ENCODE peak calls at places on chromosomes 7 and 10, in six cellular contexts. One of them, this sample, is unnamed. For H3K4me1, the result is how much of the 10 kb centered on the place peaks cover.

GRCh38 chr7:97499204-97499603 is 232.7 kb upstream of the TAC1 start:
- DNase-seq in HepG2: peak
- DNase-seq in HCT116: peak
- DNase-seq in H1: peak
- DNase-seq in GM12878: no peak
- DNase-seq in K562: peak
- DNase-seq in this sample: peak

GRCh38 chr10:79239930-79240713 is 107.1 kb upstream of the PPIF start:
- DNase-seq in K562: peak
- DNase-seq in HepG2: no peak
- DNase-seq in GM12878: no peak
- DNase-seq in H1: peak
- DNase-seq in HCT116: no peak
- DNase-seq in this sample: peak

GRCh38 chr10:114499630-114500190 is 95.4 kb upstream of the AFAP1L2 start:
- DNase-seq in HCT116: no peak
- DNase-seq in K562: no peak
- DNase-seq in GM12878: no peak
- DNase-seq in HepG2: no peak
- DNase-seq in H1: no peak
- DNase-seq in this sample: no peak

GRCh38 chr7:44073664-44074348 is 8.4 kb upstream of the PGAM2 start:
- DNase-seq in GM12878: no peak
- DNase-seq in HepG2: no peak
- DNase-seq in HCT116: no peak
- DNase-seq in K562: no peak
- DNase-seq in H1: no peak
- DNase-seq in this sample: no peak

GRCh38 chr7:1672851-1673486 is 2.9 kb downstream of the ELFN1 start:
- DNase-seq in H1: no peak
- DNase-seq in HepG2: no peak
- DNase-seq in K562: no peak
- DNase-seq in HCT116: no peak
- DNase-seq in GM12878: no peak
- DNase-seq in this sample: no peak

GRCh38 chr10:68082815-68083395 is 7.8 kb upstream of the HERC4 start:
- DNase-seq in HepG2: no peak
- DNase-seq in HCT116: no peak
- DNase-seq in K562: no peak
- DNase-seq in H1: no peak
- DNase-seq in GM12878: no peak
- DNase-seq in this sample: no peak

GRCh38 chr10:76717141-76717540 is 920.5 kb downstream of the KCNMA1 start:
- DNase-seq in GM12878: no peak
- DNase-seq in K562: no peak
- DNase-seq in HepG2: no peak
- DNase-seq in H1: no peak
- DNase-seq in HCT116: no peak
- DNase-seq in this sample: no peak

GRCh38 chr7:107836237-107837144 is 33.5 kb upstream of the SLC26A3 start:
- DNase-seq in HCT116: peak
- DNase-seq in HepG2: no peak
- DNase-seq in K562: peak
- DNase-seq in GM12878: no peak
- DNase-seq in H1: no peak
- DNase-seq in this sample: no peak

GRCh38 chr7:76272872-76273271 is 29.6 kb upstream of the HSPB1 start:
- DNase-seq in HCT116: no peak
- DNase-seq in K562: no peak
- DNase-seq in HepG2: no peak
- DNase-seq in H1: no peak
- DNase-seq in GM12878: no peak
- DNase-seq in this sample: no peak

GRCh38 chr7:78301361-78301760 is 502.8 kb downstream of the PHTF2 start:
- DNase-seq in HepG2: no peak
- DNase-seq in K562: no peak
- DNase-seq in H1: no peak
- DNase-seq in GM12878: no peak
- DNase-seq in HCT116: no peak
- DNase-seq in this sample: no peak

GRCh38 chr10:74835963-74836362 is 9.6 kb downstream of the KAT6B start:
- DNase-seq in HepG2: no peak
- DNase-seq in HCT116: no peak
- DNase-seq in K562: no peak
- DNase-seq in GM12878: no peak
- DNase-seq in H1: no peak
- DNase-seq in this sample: no peak

GRCh38 chr7:1169409-1170368 is 9.7 kb upstream of the ZFAND2A start:
- DNase-seq in HepG2: peak
- DNase-seq in H1: peak
- DNase-seq in HCT116: no peak
- DNase-seq in GM12878: peak
- DNase-seq in K562: peak
- DNase-seq in this sample: peak

DNA sequence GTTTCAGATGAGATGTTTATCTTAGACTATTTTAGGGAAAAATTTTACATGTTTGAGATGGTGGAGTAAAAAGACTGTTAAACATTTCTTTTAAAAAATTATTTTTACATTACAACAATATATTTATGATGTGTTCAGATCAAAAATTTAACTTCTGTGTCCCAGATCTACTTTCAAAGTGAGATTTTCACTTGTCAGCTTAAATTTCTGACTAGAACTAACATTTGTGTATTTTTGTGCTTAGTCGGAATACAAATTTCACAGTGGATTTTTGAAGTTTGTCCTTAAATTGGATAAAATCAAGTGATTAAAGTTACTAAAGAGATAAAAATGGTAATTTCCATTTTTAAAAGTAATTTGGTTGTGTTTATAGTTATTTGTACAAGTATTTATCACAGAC is 24.9 kb downstream of the TMEM106B start:
- DNase-seq in HCT116: no peak
- DNase-seq in GM12878: no peak
- DNase-seq in K562: no peak
- DNase-seq in H1: no peak
- DNase-seq in HepG2: no peak
- DNase-seq in this sample: no peak
- H3K9ac ChIP-seq in HCT116: no peak
- H3K9ac ChIP-seq in GM12878: no peak
- H3K9ac ChIP-seq in K562: no peak
- H3K9ac ChIP-seq in H1: no peak
- H3K9ac ChIP-seq in HepG2: no peak
- H3K9ac ChIP-seq in this sample: no peak

DNA sequence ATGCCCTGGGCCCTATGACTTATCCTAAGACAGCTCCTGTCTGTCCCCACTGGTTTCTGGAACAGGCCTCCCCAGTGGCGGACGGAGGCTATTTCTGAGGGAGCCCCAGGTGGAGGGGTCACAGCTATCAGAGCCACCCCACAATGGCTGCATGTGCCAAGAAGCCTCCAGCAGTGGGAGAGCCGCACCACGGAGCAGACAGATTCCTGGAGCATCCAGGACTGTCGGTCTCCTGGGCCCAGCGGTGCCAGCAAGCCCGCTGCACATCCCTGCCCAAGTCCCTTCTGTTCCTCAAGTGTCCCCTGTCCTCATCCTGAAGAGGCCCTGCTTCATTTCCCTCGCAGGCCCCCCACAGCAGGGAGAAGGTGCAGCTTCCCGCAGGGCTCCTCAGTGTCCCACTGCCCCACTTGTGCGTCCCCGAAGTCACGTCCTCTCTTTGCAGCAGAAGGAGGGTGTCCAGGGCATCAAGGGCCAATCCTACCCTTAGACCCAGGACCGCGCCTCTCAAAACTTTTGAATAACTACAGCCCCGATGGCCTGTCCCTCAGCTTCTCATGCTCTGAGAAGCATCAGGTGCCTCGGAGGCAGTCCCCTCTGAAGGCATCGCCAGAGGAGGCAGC is 193.0 kb upstream of the SHH start:
- DNase-seq in K562: no peak
- DNase-seq in HCT116: no peak
- DNase-seq in HepG2: no peak
- DNase-seq in H1: no peak
- DNase-seq in GM12878: no peak
- DNase-seq in this sample: no peak
- H3K4me1 ChIP-seq in K562: under half
- H3K4me1 ChIP-seq in HCT116: under half
- H3K4me1 ChIP-seq in HepG2: under half
- H3K4me1 ChIP-seq in H1: under half
- H3K4me1 ChIP-seq in GM12878: under half
- H3K4me1 ChIP-seq in this sample: under half

GRCh38 chr10:790821-791551 is 101.5 kb upstream of the DIP2C start:
- DNase-seq in H1: peak
- DNase-seq in HCT116: no peak
- DNase-seq in GM12878: no peak
- DNase-seq in K562: no peak
- DNase-seq in HepG2: no peak
- DNase-seq in this sample: no peak
- TF ChIP-seq ZNF274 in H1: no peak
- TF ChIP-seq ZNF274 in HCT116: no peak
- TF ChIP-seq ZNF274 in GM12878: no peak
- TF ChIP-seq ZNF274 in K562: no peak
- TF ChIP-seq ZNF274 in HepG2: no peak
- TF ChIP-seq ZNF274 in this sample: no peak

DNA sequence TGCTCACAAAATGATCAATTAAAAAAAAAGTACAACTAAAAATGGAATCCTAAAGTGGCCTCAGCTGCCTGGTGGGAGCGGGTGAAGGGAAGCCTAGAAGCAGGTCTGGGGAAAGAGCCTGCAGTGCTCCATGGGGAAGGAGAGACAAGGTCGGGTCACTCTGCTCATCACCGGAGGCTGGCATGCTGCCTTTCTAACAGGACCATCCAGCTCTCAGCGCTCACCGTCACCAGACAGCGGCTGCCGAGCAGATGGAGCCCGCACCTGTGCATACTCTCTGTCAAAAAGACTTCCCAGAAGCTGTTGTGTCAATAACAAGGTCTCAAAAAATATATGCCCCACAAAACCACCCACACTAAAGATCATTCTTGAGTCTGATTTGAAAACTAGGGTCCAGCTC is 112.8 kb downstream of the BAMBI start:
- DNase-seq in H1: no peak
- DNase-seq in HepG2: no peak
- DNase-seq in GM12878: no peak
- DNase-seq in K562: no peak
- DNase-seq in HCT116: no peak
- DNase-seq in this sample: no peak
- H3K9ac ChIP-seq in H1: no peak
- H3K9ac ChIP-seq in HepG2: no peak
- H3K9ac ChIP-seq in GM12878: no peak
- H3K9ac ChIP-seq in K562: no peak
- H3K9ac ChIP-seq in HCT116: no peak
- H3K9ac ChIP-seq in this sample: no peak

DNA sequence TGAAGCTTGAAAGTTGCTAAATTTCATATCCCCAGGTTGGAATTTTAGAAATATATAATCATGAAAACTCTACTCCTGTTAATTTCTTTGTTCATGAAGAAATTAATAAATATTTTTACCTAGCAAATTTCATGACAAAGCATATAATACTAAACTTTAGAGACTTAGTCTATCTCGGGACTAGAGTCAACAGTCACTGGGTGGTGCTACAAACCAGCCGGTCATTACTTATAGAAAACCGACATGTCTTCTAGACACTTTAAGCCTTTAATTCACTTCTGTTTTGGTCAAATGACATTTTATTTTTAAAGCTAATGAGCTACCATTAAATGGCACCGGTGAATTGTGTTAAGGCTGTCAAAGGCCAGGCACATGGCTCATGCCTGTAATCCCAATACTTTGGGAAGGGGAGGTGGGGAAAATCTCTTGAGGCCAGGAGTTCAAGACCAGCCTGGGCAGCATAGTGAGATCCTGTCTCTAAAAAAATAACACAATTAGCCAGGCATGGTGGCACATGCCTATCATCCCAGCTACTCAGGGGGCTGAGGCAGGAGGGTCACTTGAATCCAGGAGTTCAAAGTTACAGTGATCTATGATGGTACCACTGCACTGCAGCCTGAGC is 270.1 kb downstream of the CACNA2D1 start:
- DNase-seq in H1: no peak
- DNase-seq in GM12878: no peak
- DNase-seq in K562: no peak
- DNase-seq in HCT116: no peak
- DNase-seq in HepG2: no peak
- DNase-seq in this sample: no peak
- H3K4me1 ChIP-seq in H1: under half
- H3K4me1 ChIP-seq in GM12878: under half
- H3K4me1 ChIP-seq in K562: under half
- H3K4me1 ChIP-seq in HCT116: under half
- H3K4me1 ChIP-seq in HepG2: under half
- H3K4me1 ChIP-seq in this sample: under half

This sample was measured in NT2/D1.